ENCODE peak calls at places on chromosomes 2 and 18, in seven cellular contexts. One of them, this sample, is unnamed.
A peak's percentile ranks its signal among the peaks of the same experiment; 100 is the strongest.

GRCh38 chr2:72457801-72458516 is 310.3 kb upstream of the CYP26B1 start:
- DNase-seq in non-pigmented ciliary epithelial cell: no peak
- DNase-seq in RKO: no peak
- DNase-seq in effector memory CD8-positive, alpha-beta T cell: no peak
- DNase-seq in mesendoderm: no peak
- DNase-seq in PC-9: peak; percentile 54
- DNase-seq in HEK293T: no peak
- DNase-seq in this sample: no peak

GRCh38 chr2:230927711-230928341 is 2.8 kb upstream of the GPR55 start:
- DNase-seq in non-pigmented ciliary epithelial cell: no peak
- DNase-seq in RKO: no peak
- DNase-seq in effector memory CD8-positive, alpha-beta T cell: no peak
- DNase-seq in mesendoderm: no peak
- DNase-seq in PC-9: no peak
- DNase-seq in HEK293T: no peak
- DNase-seq in this sample: no peak

GRCh38 chr18:23138470-23138869 is 3.2 kb downstream of the CABLES1 start:
- DNase-seq in non-pigmented ciliary epithelial cell: no peak
- DNase-seq in RKO: no peak
- DNase-seq in effector memory CD8-positive, alpha-beta T cell: no peak
- DNase-seq in mesendoderm: no peak
- DNase-seq in PC-9: no peak
- DNase-seq in HEK293T: no peak
- DNase-seq in this sample: peak; percentile 43

GRCh38 chr2:44324971-44325426 is 36.3 kb downstream of the PREPL start:
- DNase-seq in non-pigmented ciliary epithelial cell: peak; percentile 11
- DNase-seq in RKO: no peak
- DNase-seq in effector memory CD8-positive, alpha-beta T cell: no peak
- DNase-seq in mesendoderm: peak; percentile 77
- DNase-seq in PC-9: no peak
- DNase-seq in HEK293T: no peak
- DNase-seq in this sample: peak; percentile 21

GRCh38 chr2:222547108-222547507 is 108.8 kb downstream of the FARSB start:
- DNase-seq in non-pigmented ciliary epithelial cell: no peak
- DNase-seq in RKO: no peak
- DNase-seq in effector memory CD8-positive, alpha-beta T cell: no peak
- DNase-seq in mesendoderm: no peak
- DNase-seq in PC-9: no peak
- DNase-seq in HEK293T: no peak
- DNase-seq in this sample: no peak

GRCh38 chr2:42054657-42055430 is 7.0 kb downstream of the PKDCC start:
- DNase-seq in non-pigmented ciliary epithelial cell: no peak
- DNase-seq in RKO: no peak
- DNase-seq in effector memory CD8-positive, alpha-beta T cell: no peak
- DNase-seq in mesendoderm: peak; percentile 64
- DNase-seq in PC-9: no peak
- DNase-seq in HEK293T: no peak
- DNase-seq in this sample: peak; percentile 47

GRCh38 chr2:112345030-112346027 is 69.9 kb downstream of the ZC3H6 start:
- DNase-seq in non-pigmented ciliary epithelial cell: no peak
- DNase-seq in RKO: no peak
- DNase-seq in effector memory CD8-positive, alpha-beta T cell: no peak
- DNase-seq in mesendoderm: peak; percentile 12
- DNase-seq in PC-9: no peak
- DNase-seq in HEK293T: no peak
- DNase-seq in this sample: no peak

GRCh38 chr2:234681206-234681605 is 184.3 kb upstream of the ARL4C start:
- DNase-seq in non-pigmented ciliary epithelial cell: no peak
- DNase-seq in RKO: no peak
- DNase-seq in effector memory CD8-positive, alpha-beta T cell: no peak
- DNase-seq in mesendoderm: no peak
- DNase-seq in PC-9: no peak
- DNase-seq in HEK293T: no peak
- DNase-seq in this sample: no peak

GRCh38 chr2:46377287-46377605 is 80.0 kb downstream of the EPAS1 start:
- DNase-seq in non-pigmented ciliary epithelial cell: no peak
- DNase-seq in RKO: no peak
- DNase-seq in effector memory CD8-positive, alpha-beta T cell: no peak
- DNase-seq in mesendoderm: no peak
- DNase-seq in PC-9: no peak
- DNase-seq in HEK293T: no peak
- DNase-seq in this sample: no peak

GRCh38 chr18:21743166-21743831 is 2.7 kb downstream of the MIB1 start:
- DNase-seq in non-pigmented ciliary epithelial cell: no peak
- DNase-seq in RKO: no peak
- DNase-seq in effector memory CD8-positive, alpha-beta T cell: no peak
- DNase-seq in mesendoderm: no peak
- DNase-seq in PC-9: no peak
- DNase-seq in HEK293T: no peak
- DNase-seq in this sample: no peak

GRCh38 chr18:79926306-79926705 is 25.1 kb downstream of the SLC66A2 start:
- DNase-seq in non-pigmented ciliary epithelial cell: no peak
- DNase-seq in RKO: no peak
- DNase-seq in effector memory CD8-positive, alpha-beta T cell: no peak
- DNase-seq in mesendoderm: no peak
- DNase-seq in PC-9: no peak
- DNase-seq in HEK293T: no peak
- DNase-seq in this sample: peak; percentile 0

GRCh38 chr2:240620149-240620731 is 5.0 kb upstream of the GPR35 start:
- DNase-seq in non-pigmented ciliary epithelial cell: no peak
- DNase-seq in RKO: no peak
- DNase-seq in effector memory CD8-positive, alpha-beta T cell: no peak
- DNase-seq in mesendoderm: no peak
- DNase-seq in PC-9: no peak
- DNase-seq in HEK293T: no peak
- DNase-seq in this sample: peak; percentile 3

GRCh38 chr2:172012688-172013358 is 13.1 kb downstream of the METAP1D start:
- DNase-seq in non-pigmented ciliary epithelial cell: no peak
- DNase-seq in RKO: no peak
- DNase-seq in effector memory CD8-positive, alpha-beta T cell: no peak
- DNase-seq in mesendoderm: no peak
- DNase-seq in PC-9: no peak
- DNase-seq in HEK293T: no peak
- DNase-seq in this sample: peak; percentile 53

GRCh38 chr18:51711298-51711889 is 513.9 kb upstream of the MEX3C start:
- DNase-seq in non-pigmented ciliary epithelial cell: no peak
- DNase-seq in RKO: no peak
- DNase-seq in effector memory CD8-positive, alpha-beta T cell: no peak
- DNase-seq in mesendoderm: no peak
- DNase-seq in PC-9: no peak
- DNase-seq in HEK293T: no peak
- DNase-seq in this sample: no peak

GRCh38 chr2:235724964-235725603 is 231.2 kb downstream of the AGAP1 start:
- DNase-seq in non-pigmented ciliary epithelial cell: no peak
- DNase-seq in RKO: no peak
- DNase-seq in effector memory CD8-positive, alpha-beta T cell: no peak
- DNase-seq in mesendoderm: no peak
- DNase-seq in PC-9: no peak
- DNase-seq in HEK293T: no peak
- DNase-seq in this sample: peak; percentile 77

GRCh38 chr2:47941936-47942335 is 35.6 kb upstream of the FBXO11 start:
- DNase-seq in non-pigmented ciliary epithelial cell: no peak
- DNase-seq in RKO: no peak
- DNase-seq in effector memory CD8-positive, alpha-beta T cell: no peak
- DNase-seq in mesendoderm: no peak
- DNase-seq in PC-9: no peak
- DNase-seq in HEK293T: no peak
- DNase-seq in this sample: no peak

GRCh38 chr2:85954192-85954900 is 65.6 kb upstream of the ST3GAL5 start:
- DNase-seq in non-pigmented ciliary epithelial cell: no peak
- DNase-seq in RKO: no peak
- DNase-seq in effector memory CD8-positive, alpha-beta T cell: no peak
- DNase-seq in mesendoderm: no peak
- DNase-seq in PC-9: no peak
- DNase-seq in HEK293T: no peak
- DNase-seq in this sample: no peak

GRCh38 chr2:175805442-175806114 is 196.5 kb downstream of the LNPK start:
- DNase-seq in non-pigmented ciliary epithelial cell: no peak
- DNase-seq in RKO: no peak
- DNase-seq in effector memory CD8-positive, alpha-beta T cell: no peak
- DNase-seq in mesendoderm: peak; percentile 3
- DNase-seq in PC-9: no peak
- DNase-seq in HEK293T: peak; percentile 19
- DNase-seq in this sample: no peak

This sample was measured in body of pancreas.